ENCODE peak calls at places on chromosomes 5 and 9, in six cellular contexts. V is stomach; N is effector memory CD4-positive, alpha-beta T cell; A is NAMALWA; P is neural crest cell; Y is iris pigment epithelial cell. X is an unnamed sample.

GRCh38 chr9:110143969-110144545 is 63.9 kb downstream of the C9orf152 start:
- DNase-seq in V (no peak), N (no peak), A (peak), P (no peak), Y (no peak), X (no peak)

GRCh38 chr9:116760636-116761035 is 73.5 kb downstream of the TRIM32 start:
- DNase-seq in V (no peak), N (no peak), A (no peak), P (no peak), Y (no peak), X (no peak)

GRCh38 chr5:96538831-96539250 is 105.8 kb upstream of the PCSK1 start:
- DNase-seq in V (no peak), N (no peak), A (no peak), P (no peak), Y (peak), X (no peak)

GRCh38 chr5:7856855-7857254 is 5.9 kb upstream of the CFAP90 start:
- DNase-seq in V (no peak), N (no peak), A (peak), P (peak), Y (peak), X (peak)

GRCh38 chr9:93949694-93950449 is 5.3 kb downstream of the BARX1 start:
- DNase-seq in V (no peak), N (no peak), A (no peak), P (no peak), Y (peak), X (no peak)

GRCh38 chr5:84885479-84886258 is 501.0 kb upstream of the EDIL3 start:
- DNase-seq in V (no peak), N (no peak), A (no peak), P (no peak), Y (peak), X (peak)

GRCh38 chr5:56085205-56085604 is 90.4 kb upstream of the IL6ST start:
- DNase-seq in V (no peak), N (no peak), A (no peak), P (no peak), Y (peak), X (peak)

GRCh38 chr9:114518599-114519022 is 13.3 kb upstream of the WHRN start:
- DNase-seq in V (no peak), N (no peak), A (peak), P (no peak), Y (no peak), X (no peak)

GRCh38 chr5:67156976-67157583 is 39.5 kb downstream of the CD180 start:
- DNase-seq in V (peak), N (peak), A (peak), P (no peak), Y (peak), X (peak)

GRCh38 chr9:132201780-132202703 is 40.2 kb downstream of the NTNG2 start:
- DNase-seq in V (no peak), N (no peak), A (no peak), P (no peak), Y (no peak), X (no peak)

GRCh38 chr5:111649516-111649915 is 107.5 kb downstream of the NREP start:
- DNase-seq in V (no peak), N (no peak), A (no peak), P (no peak), Y (no peak), X (peak)

GRCh38 chr5:87182622-87183021 is 85.1 kb upstream of the RASA1 start:
- DNase-seq in V (no peak), N (no peak), A (no peak), P (no peak), Y (no peak), X (no peak)

GRCh38 chr9:107277801-107278200 is 5.3 kb upstream of the RAD23B start:
- DNase-seq in V (no peak), N (no peak), A (no peak), P (no peak), Y (no peak), X (no peak)

GRCh38 chr5:52997424-52997823 is 8.3 kb downstream of the ITGA2 start:
- DNase-seq in V (no peak), N (no peak), A (no peak), P (peak), Y (no peak), X (peak)

GRCh38 chr9:99326112-99326916 is 104.2 kb downstream of the SEC61B start:
- DNase-seq in V (no peak), N (no peak), A (no peak), P (no peak), Y (peak), X (no peak)

GRCh38 chr5:107878676-107879075 is 207.9 kb upstream of the EFNA5 start:
- DNase-seq in V (no peak), N (no peak), A (no peak), P (no peak), Y (no peak), X (peak)

GRCh38 chr5:116544542-116545241 is 29.9 kb downstream of the SEMA6A start:
- DNase-seq in V (no peak), N (no peak), A (no peak), P (no peak), Y (no peak), X (no peak)

GRCh38 chr9:65432722-65433323 is 147.8 kb upstream of the FOXD4L5 start:
- DNase-seq in V (no peak), N (no peak), A (no peak), P (no peak), Y (no peak), X (no peak)

GRCh38 chr9:121299467-121300282 is 31.7 kb downstream of the GSN start:
- DNase-seq in V (peak), N (no peak), A (no peak), P (peak), Y (peak), X (peak)

GRCh38 chr5:135398855-135399837 is at the start of gene MACROH2A1:
- DNase-seq in V (peak), N (peak), A (peak), P (peak), Y (peak), X (peak)

GRCh38 chr5:68873198-68873597 is 220.6 kb upstream of the SLC30A5 start:
- DNase-seq in V (no peak), N (no peak), A (no peak), P (no peak), Y (no peak), X (no peak)

GRCh38 chr9:89405832-89406231 is 87.5 kb downstream of the SECISBP2 start:
- DNase-seq in V (no peak), N (no peak), A (peak), P (no peak), Y (no peak), X (no peak)

GRCh38 chr5:61052870-61053269 is 107.9 kb downstream of the NDUFAF2 start:
- DNase-seq in V (no peak), N (no peak), A (no peak), P (no peak), Y (peak), X (peak)

GRCh38 chr9:121271368-121272351 is 3.7 kb downstream of the GSN start:
- DNase-seq in V (no peak), N (no peak), A (no peak), P (no peak), Y (peak), X (peak)

GRCh38 chr5:66669862-66670195 is 73.6 kb downstream of the MAST4 start:
- DNase-seq in V (no peak), N (no peak), A (no peak), P (no peak), Y (no peak), X (no peak)

GRCh38 chr5:82225525-82226172 is 52.5 kb downstream of the RPS23 start:
- DNase-seq in V (peak), N (peak), A (peak), P (peak), Y (peak), X (peak)

GRCh38 chr9:96423322-96423984 is 5.3 kb upstream of the ZNF367 start:
- DNase-seq in V (no peak), N (no peak), A (no peak), P (no peak), Y (no peak), X (no peak)